ENCODE peak calls at places on chromosomes 2 and 18, in ten cellular contexts. C, E, K, B, I, O, P, W, F and N are unnamed samples.

GRCh38 chr2:197158591-197159550 is 151.7 kb downstream of the ANKRD44 start:
- DNase-seq in C (no peak), E (no peak), K (no peak), B (no peak), I (no peak), O (no peak), P (no peak), W (no peak), F (no peak), N (no peak)

GRCh38 chr18:35117951-35118411 is 76.8 kb downstream of the MAPRE2 start:
- DNase-seq in C (no peak), E (no peak), K (no peak), B (no peak), I (no peak), O (no peak), P (peak), W (no peak), F (no peak), N (no peak)

GRCh38 chr18:12049983-12050811 is 43.4 kb upstream of the ANKRD62 start:
- DNase-seq in C (no peak), E (no peak), K (no peak), B (peak), I (no peak), O (peak), P (no peak), W (no peak), F (no peak), N (peak)

GRCh38 chr2:176496756-176497155 is 227.5 kb downstream of the MTX2 start:
- DNase-seq in C (no peak), E (no peak), K (no peak), B (no peak), I (no peak), O (no peak), P (no peak), W (no peak), F (no peak), N (no peak)

GRCh38 chr2:37599688-37600525 is 71.5 kb downstream of the CDC42EP3 start:
- DNase-seq in C (no peak), E (peak), K (no peak), B (no peak), I (peak), O (no peak), P (no peak), W (no peak), F (no peak), N (no peak)

GRCh38 chr2:153870308-153870707 is 1.4 kb upstream of the GALNT13 start:
- DNase-seq in C (no peak), E (no peak), K (no peak), B (no peak), I (no peak), O (no peak), P (no peak), W (peak), F (no peak), N (no peak)

GRCh38 chr2:176931588-176932563 is 280.7 kb upstream of the HNRNPA3 start:
- DNase-seq in C (no peak), E (peak), K (no peak), B (peak), I (no peak), O (peak), P (no peak), W (peak), F (peak), N (peak)

GRCh38 chr2:62221141-62221540 is 25.2 kb downstream of the B3GNT2 start:
- DNase-seq in C (no peak), E (no peak), K (no peak), B (no peak), I (no peak), O (no peak), P (no peak), W (no peak), F (no peak), N (no peak)

GRCh38 chr2:6556755-6557154 is 309.0 kb downstream of the CMPK2 start:
- DNase-seq in C (no peak), E (no peak), K (no peak), B (no peak), I (no peak), O (no peak), P (peak), W (no peak), F (peak), N (no peak)

GRCh38 chr2:225764346-225764745 is 364.8 kb downstream of the NYAP2 start:
- DNase-seq in C (no peak), E (no peak), K (no peak), B (no peak), I (no peak), O (no peak), P (no peak), W (no peak), F (no peak), N (no peak)

GRCh38 chr2:233794128-233794658 is 16.1 kb downstream of the MROH2A start:
- DNase-seq in C (no peak), E (no peak), K (no peak), B (no peak), I (no peak), O (no peak), P (no peak), W (no peak), F (no peak), N (no peak)

GRCh38 chr2:160373263-160374019 is 120.2 kb downstream of the RBMS1 start:
- DNase-seq in C (no peak), E (no peak), K (no peak), B (no peak), I (no peak), O (no peak), P (no peak), W (no peak), F (no peak), N (no peak)

GRCh38 chr2:25215948-25216679 is 47.7 kb upstream of the POMC start:
- DNase-seq in C (peak), E (peak), K (peak), B (peak), I (peak), O (peak), P (no peak), W (no peak), F (no peak), N (peak)

GRCh38 chr2:108119026-108119425 is 120.7 kb upstream of the SULT1C3 start:
- DNase-seq in C (no peak), E (no peak), K (no peak), B (no peak), I (no peak), O (no peak), P (no peak), W (no peak), F (no peak), N (no peak)

GRCh38 chr2:237269121-237269875 is 144.7 kb downstream of the COL6A3 start:
- DNase-seq in C (no peak), E (no peak), K (no peak), B (no peak), I (no peak), O (no peak), P (no peak), W (no peak), F (no peak), N (no peak)